ENCODE peak calls at places on chromosome 3, in five cellular contexts. N is Daoy; Z is T-helper 17 cell; Y is stimulated activated CD4-positive, alpha-beta T cell treated with anti-CD3 and anti-CD28 coated beads, Interleukin-15, amount 100 ng/mL, for 1 hour; C is activated T-helper 1 cell treated with anti-CD3 and anti-CD28 coated beads, Interleukin-12 subunit alpha, Interleukin-12 subunit beta, Interleukin-2, Interleukin-4 antibody, amounts not matched to agents 30 ng/mL and 10 ng/mL and 1 ng/mL, durations not matched to agents 14 hours and 24 hours and 36 hours. K is an unnamed sample.

GRCh38 chr3:129855454-129856419 is 37.8 kb downstream of the TMCC1 start:
- DNase-seq in N (peak), Z (no peak), Y (no peak), C (no peak), K (no peak)

GRCh38 chr3:197485143-197485542 is 70.6 kb downstream of the BDH1 start:
- DNase-seq in N (no peak), Z (no peak), Y (no peak), C (no peak), K (no peak)

GRCh38 chr3:18208856-18209255 is 216.3 kb downstream of the SATB1 start:
- DNase-seq in N (no peak), Z (no peak), Y (no peak), C (no peak), K (no peak)

GRCh38 chr3:96330795-96331194 is 483.6 kb upstream of the EPHA6 start:
- DNase-seq in N (no peak), Z (no peak), Y (no peak), C (no peak), K (no peak)

GRCh38 chr3:113268917-113269316 is 57.6 kb downstream of the BOC start:
- DNase-seq in N (no peak), Z (no peak), Y (no peak), C (no peak), K (no peak)

GRCh38 chr3:15399970-15400369 is 27.4 kb downstream of the METTL6 start:
- DNase-seq in N (no peak), Z (peak), Y (no peak), C (no peak), K (no peak)

GRCh38 chr3:171184372-171184771 is 157.9 kb upstream of the SLC2A2 start:
- DNase-seq in N (no peak), Z (no peak), Y (no peak), C (no peak), K (no peak)

GRCh38 chr3:10692039-10692438 is 124.0 kb upstream of the SLC6A11 start:
- DNase-seq in N (no peak), Z (no peak), Y (no peak), C (no peak), K (no peak)

GRCh38 chr3:195522254-195523023 is 20.7 kb downstream of the PPP1R2 start:
- DNase-seq in N (no peak), Z (no peak), Y (no peak), C (no peak), K (no peak)

GRCh38 chr3:17643691-17644090 is 98.7 kb downstream of the TBC1D5 start:
- DNase-seq in N (no peak), Z (no peak), Y (no peak), C (no peak), K (no peak)

GRCh38 chr3:10343526-10343925 is 22.6 kb upstream of the SEC13 start:
- DNase-seq in N (no peak), Z (no peak), Y (no peak), C (no peak), K (no peak)

GRCh38 chr3:102178817-102179216 is 256.0 kb upstream of the ZPLD1 start:
- DNase-seq in N (no peak), Z (no peak), Y (no peak), C (no peak), K (no peak)

GRCh38 chr3:69806735-69807438 is 67.6 kb downstream of the MITF start:
- DNase-seq in N (peak), Z (no peak), Y (no peak), C (no peak), K (no peak)

GRCh38 chr3:135106445-135106844 is 311.4 kb downstream of the EPHB1 start:
- DNase-seq in N (peak), Z (no peak), Y (no peak), C (no peak), K (no peak)

GRCh38 chr3:132777171-132777570 is 55.0 kb upstream of the NPHP3 start:
- DNase-seq in N (no peak), Z (no peak), Y (no peak), C (no peak), K (no peak)

GRCh38 chr3:107662109-107662477 is 139.3 kb downstream of the BBX start:
- DNase-seq in N (peak), Z (no peak), Y (no peak), C (no peak), K (no peak)

GRCh38 chr3:34212175-34212574 is 413.7 kb downstream of the PDCD6IP start:
- DNase-seq in N (peak), Z (no peak), Y (no peak), C (no peak), K (no peak)

GRCh38 chr3:152299243-152299976 is 30.7 kb downstream of the MBNL1 start:
- DNase-seq in N (no peak), Z (peak), Y (no peak), C (no peak), K (no peak)

GRCh38 chr3:51619983-51620382 is 51.1 kb upstream of the TEX264 start:
- DNase-seq in N (no peak), Z (no peak), Y (no peak), C (no peak), K (no peak)

GRCh38 chr3:156605686-156606605 is 51.0 kb upstream of the SSR3 start:
- DNase-seq in N (peak), Z (no peak), Y (no peak), C (no peak), K (no peak)

GRCh38 chr3:102006812-102007485 is 157.6 kb downstream of the NFKBIZ start:
- DNase-seq in N (peak), Z (no peak), Y (no peak), C (no peak), K (no peak)

GRCh38 chr3:32285910-32286309 is 47.4 kb downstream of the CMTM8 start:
- DNase-seq in N (no peak), Z (no peak), Y (no peak), C (no peak), K (no peak)

GRCh38 chr3:50423543-50423942 is 64.2 kb upstream of the TMEM115 start:
- DNase-seq in N (no peak), Z (no peak), Y (no peak), C (no peak), K (no peak)

GRCh38 chr3:160473978-160474377 is 24.4 kb upstream of the TRIM59 start:
- DNase-seq in N (peak), Z (no peak), Y (no peak), C (no peak), K (no peak)

GRCh38 chr3:172307143-172307560 is 141.1 kb downstream of the GHSR start:
- DNase-seq in N (peak), Z (no peak), Y (no peak), C (no peak), K (no peak)

GRCh38 chr3:185717627-185718330 is 107.1 kb downstream of the IGF2BP2 start:
- DNase-seq in N (no peak), Z (no peak), Y (no peak), C (no peak), K (no peak)

GRCh38 chr3:182962162-182962561 is 18.2 kb downstream of the DCUN1D1 start:
- DNase-seq in N (no peak), Z (no peak), Y (no peak), C (no peak), K (no peak)

GRCh38 chr3:134922866-134923265 is 127.8 kb downstream of the EPHB1 start:
- DNase-seq in N (no peak), Z (no peak), Y (no peak), C (no peak), K (no peak)

GRCh38 chr3:126102530-126102951 is 18.6 kb upstream of the SLC41A3 start:
- DNase-seq in N (no peak), Z (no peak), Y (no peak), C (no peak), K (no peak)

GRCh38 chr3:131217296-131217741 is 164.3 kb upstream of the NUDT16 start:
- DNase-seq in N (peak), Z (no peak), Y (no peak), C (no peak), K (no peak)